ENCODE peak calls at places on chromosomes 2 and 18, in ten cellular contexts. P, I, Y, L, C, X, H, U, S and F are unnamed samples.

GRCh38 chr2:15905267-15905645 is 35.1 kb upstream of the MYCN start:
- DNase-seq in L (no peak), X (no peak), I (no peak), S (no peak), H (no peak), Y (no peak), C (no peak), P (no peak), U (no peak), F (no peak)

GRCh38 chr2:45170191-45170975 is 161.1 kb upstream of the SIX2 start:
- DNase-seq in L (no peak), P (no peak), X (no peak), S (no peak), U (no peak), I (peak), H (no peak), C (no peak), Y (no peak), F (no peak)

GRCh38 chr18:35397976-35398375 is 20.8 kb upstream of the ZNF396 start:
- DNase-seq in L (no peak), C (no peak), U (no peak), P (no peak), I (no peak), S (no peak), X (no peak), H (no peak), Y (no peak), F (no peak)

GRCh38 chr2:73984922-73985317 is 210 bp downstream of the TET3 start:
- DNase-seq in U (peak), S (no peak), L (no peak), X (no peak), Y (no peak), H (peak), I (no peak), P (peak), C (no peak), F (no peak)

GRCh38 chr2:162928356-162928755 is 89.8 kb upstream of the KCNH7 start:
- DNase-seq in P (no peak), L (no peak), Y (no peak), C (no peak), X (no peak), H (no peak), U (no peak), I (no peak), S (no peak), F (no peak)

GRCh38 chr2:238158807-238159539 is at the start of gene ERFE:
- DNase-seq in I (peak), C (no peak), H (no peak), Y (no peak), L (no peak), X (peak), U (peak), S (peak), P (peak), F (no peak)

GRCh38 chr2:199261221-199261620 is 196.5 kb downstream of the SATB2 start:
- DNase-seq in X (peak), I (no peak), H (no peak), Y (peak), U (peak), S (peak), P (no peak), C (no peak), L (no peak), F (no peak)

GRCh38 chr2:13821255-13821880 is 811.1 kb upstream of the LRATD1 start:
- DNase-seq in C (no peak), L (no peak), I (no peak), X (peak), P (no peak), U (no peak), Y (no peak), H (no peak), S (peak), F (no peak)

GRCh38 chr2:231908584-231908983 is 17.6 kb downstream of the NPPC start:
- DNase-seq in U (no peak), C (no peak), L (no peak), X (no peak), I (no peak), S (no peak), H (no peak), Y (no peak), P (peak), F (no peak)

GRCh38 chr18:34773378-34773777 is 63.3 kb downstream of the DTNA start:
- DNase-seq in P (no peak), I (no peak), X (no peak), U (no peak), S (peak), C (no peak), L (no peak), H (no peak), Y (no peak), F (no peak)

GRCh38 chr18:48913201-48913600 is 37.6 kb downstream of the SMAD7 start:
- DNase-seq in U (no peak), Y (no peak), X (no peak), P (peak), L (peak), S (no peak), I (no peak), C (no peak), H (no peak), F (no peak)

GRCh38 chr2:189559579-189560272 is 20.9 kb downstream of the SLC40A1 start:
- DNase-seq in X (peak), I (no peak), P (no peak), Y (no peak), C (no peak), S (no peak), U (no peak), H (no peak), L (no peak), F (no peak)

GRCh38 chr18:6414118-6414722 is 491 bp downstream of the L3MBTL4 start:
- DNase-seq in I (peak), L (peak), P (peak), S (no peak), Y (no peak), U (no peak), X (peak), C (peak), H (peak), F (no peak)

GRCh38 chr2:240217431-240218301 is 77.2 kb upstream of the OTOS start:
- DNase-seq in Y (peak), C (no peak), H (no peak), U (peak), S (no peak), X (no peak), I (no peak), P (peak), L (peak), F (no peak)

GRCh38 chr2:121049141-121049540 is 235.9 kb downstream of the TFCP2L1 start:
- DNase-seq in I (no peak), P (no peak), Y (no peak), H (no peak), L (peak), S (no peak), X (no peak), U (no peak), C (no peak), F (no peak)

GRCh38 chr2:189698020-189698887 is 23.8 kb downstream of the ANKAR start:
- DNase-seq in S (peak), I (peak), P (no peak), Y (peak), U (peak), L (no peak), X (peak), C (no peak), H (no peak), F (peak)

GRCh38 chr2:215950009-215950408 is 63.3 kb downstream of the MREG start:
- DNase-seq in X (peak), C (no peak), Y (peak), U (peak), L (no peak), I (peak), S (peak), P (no peak), H (no peak), F (no peak)

GRCh38 chr18:58616446-58616845 is 12.4 kb downstream of the ALPK2 start:
- DNase-seq in L (no peak), H (no peak), Y (no peak), U (no peak), P (no peak), C (no peak), S (no peak), I (no peak), X (no peak), F (no peak)

GRCh38 chr2:162449471-162449870 is 105.5 kb downstream of the GCA start:
- DNase-seq in X (no peak), S (no peak), C (no peak), I (no peak), H (no peak), P (no peak), U (no peak), Y (no peak), L (no peak), F (no peak)

GRCh38 chr2:218192902-218193425 is 24.0 kb upstream of the ARPC2 start:
- DNase-seq in X (no peak), L (no peak), S (no peak), Y (no peak), U (no peak), H (no peak), P (no peak), I (no peak), C (no peak), F (no peak)

GRCh38 chr2:24365051-24365450 is 4.7 kb upstream of the ITSN2 start:
- DNase-seq in U (peak), X (no peak), L (peak), Y (no peak), I (peak), C (peak), P (peak), H (peak), S (no peak), F (peak)

GRCh38 chr18:46555724-46556123 is 101.3 kb downstream of the LOXHD1 start:
- DNase-seq in I (no peak), L (no peak), C (no peak), H (no peak), U (peak), X (peak), S (peak), Y (peak), P (no peak), F (peak)

GRCh38 chr18:36933552-36933951 is 104.6 kb downstream of the KIAA1328 start:
- DNase-seq in P (no peak), L (no peak), S (no peak), C (no peak), Y (no peak), I (no peak), U (no peak), H (no peak), X (no peak), F (no peak)

GRCh38 chr2:157420771-157421323 is 23.0 kb downstream of the CYTIP start:
- DNase-seq in Y (no peak), C (no peak), U (peak), L (no peak), I (no peak), X (peak), P (no peak), S (peak), H (no peak), F (no peak)

GRCh38 chr2:65300134-65300771 is 72.6 kb downstream of the ACTR2 start:
- DNase-seq in Y (no peak), S (peak), U (no peak), H (peak), P (peak), I (peak), L (peak), C (peak), X (peak), F (no peak)

GRCh38 chr2:235737396-235737795 is 243.6 kb downstream of the AGAP1 start:
- DNase-seq in U (no peak), I (no peak), H (no peak), L (no peak), S (no peak), P (no peak), Y (no peak), X (no peak), C (no peak), F (no peak)

GRCh38 chr2:676647-677055 is 555 bp downstream of the TMEM18 start:
- DNase-seq in C (peak), Y (peak), L (peak), P (peak), S (peak), X (peak), H (peak), U (peak), I (peak), F (peak)

GRCh38 chr2:200091126-200091525 is 135.7 kb downstream of the MAIP1 start:
- DNase-seq in X (no peak), C (no peak), H (no peak), P (no peak), L (no peak), U (no peak), S (no peak), Y (no peak), I (no peak), F (no peak)

GRCh38 chr2:88159955-88160415 is 10.2 kb upstream of the THNSL2 start:
- DNase-seq in S (peak), P (no peak), X (peak), Y (peak), H (no peak), C (no peak), U (peak), L (no peak), I (peak), F (peak)

GRCh38 chr18:58168221-58168620 is 124.2 kb downstream of the NEDD4L start:
- DNase-seq in P (no peak), Y (no peak), U (no peak), S (no peak), X (no peak), H (no peak), L (no peak), C (no peak), I (no peak), F (no peak)

GRCh38 chr2:231191896-231192872 is 6.2 kb upstream of the ARMC9 start:
- DNase-seq in X (peak), H (peak), P (peak), Y (no peak), C (peak), S (peak), L (peak), I (no peak), U (peak), F (no peak)

GRCh38 chr2:160253440-160254296 is 53.6 kb upstream of the ITGB6 start:
- DNase-seq in C (no peak), L (no peak), Y (no peak), S (peak), P (no peak), H (no peak), U (peak), I (no peak), X (no peak), F (peak)

GRCh38 chr2:199819746-199820145 is 31.2 kb downstream of the FTCDNL1 start:
- DNase-seq in H (no peak), L (no peak), X (no peak), S (no peak), I (no peak), Y (no peak), U (no peak), P (no peak), C (no peak), F (no peak)

GRCh38 chr2:25293958-25294513 is 47.7 kb downstream of the DNMT3A start:
- DNase-seq in L (no peak), H (no peak), U (no peak), Y (no peak), X (no peak), I (no peak), S (no peak), C (no peak), P (peak), F (no peak)

GRCh38 chr2:493278-493677 is 183.9 kb downstream of the TMEM18 start:
- DNase-seq in S (no peak), C (no peak), H (no peak), I (no peak), L (no peak), U (no peak), Y (no peak), P (no peak), X (no peak), F (no peak)

DNA sequence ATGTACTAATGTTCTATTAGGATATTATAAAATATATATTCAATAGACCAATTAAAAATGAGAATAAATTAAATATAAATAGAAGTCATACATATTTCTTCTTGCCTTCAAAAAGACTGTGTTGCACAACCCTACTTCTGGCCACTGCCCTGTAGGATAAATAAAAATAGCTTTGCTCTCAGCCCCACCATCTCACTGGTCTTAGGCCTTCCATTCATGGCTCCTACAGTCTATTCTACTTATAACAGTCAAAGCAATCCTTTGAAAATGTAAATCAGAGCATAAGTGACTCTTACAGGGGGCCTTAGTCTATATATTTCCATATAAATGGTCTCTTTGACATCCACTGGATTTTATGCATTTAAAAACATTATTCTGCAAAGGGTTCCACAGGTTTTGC is 72.9 kb downstream of the KLF7 start:
- DNase-seq in H (no peak), Y (no peak), L (no peak), I (no peak), U (no peak), C (no peak), S (no peak), X (peak), P (no peak), F (no peak)
- H3K4me3 ChIP-seq in H (no peak), Y (no peak), L (no peak), I (no peak), U (no peak), C (no peak), S (no peak), X (no peak), P (no peak), F (no peak)

GRCh38 chr2:203547356-203547755 is 12.3 kb upstream of the RAPH1 start:
- DNase-seq in Y (no peak), L (no peak), S (no peak), X (no peak), C (no peak), U (no peak), I (no peak), H (no peak), P (no peak), F (no peak)
- H3K4me3 ChIP-seq in Y (no peak), L (no peak), S (no peak), X (no peak), C (no peak), U (no peak), I (no peak), H (no peak), P (no peak), F (no peak)

GRCh38 chr2:46716806-46717732 is 198.5 kb downstream of the MCFD2 start:
- DNase-seq in C (no peak), S (peak), L (no peak), H (no peak), P (no peak), X (no peak), Y (no peak), I (no peak), U (no peak), F (no peak)
- H3K4me3 ChIP-seq in C (no peak), S (peak), L (no peak), H (no peak), P (no peak), X (no peak), Y (no peak), I (no peak), U (no peak), F (no peak)

DNA sequence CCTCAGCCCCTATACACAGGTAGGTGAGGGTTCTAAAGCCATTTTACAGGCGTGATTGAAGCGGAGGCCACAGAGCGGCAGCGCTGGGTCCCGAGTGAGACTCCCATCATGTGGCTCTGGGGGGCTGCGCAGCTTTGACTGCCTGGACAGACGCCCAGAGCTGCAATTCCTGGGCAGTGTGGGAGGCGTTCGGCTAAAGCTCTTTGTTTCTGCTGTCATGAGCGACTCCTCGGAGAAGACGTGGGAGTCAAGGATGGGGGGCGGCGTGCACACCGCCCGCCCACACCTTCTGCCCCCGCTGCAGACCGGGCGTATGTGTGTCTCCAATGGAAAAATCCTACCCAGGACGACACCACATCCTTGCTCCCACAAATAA is 867 bp upstream of the LBH start:
- DNase-seq in X (peak), H (no peak), L (no peak), P (no peak), S (peak), I (no peak), C (no peak), Y (no peak), U (no peak), F (no peak)
- H3K4me3 ChIP-seq in X (peak), H (peak), L (peak), P (peak), S (peak), I (peak), C (peak), Y (no peak), U (peak), F (no peak)